ENCODE peak calls at places on chromosome 12, in four cellular contexts. D is A549, Y is endodermal cell, C is mesenchymal stem cell. M is an unnamed sample.

GRCh38 chr12:101620762-101621133 is 26.0 kb downstream of the MYBPC1 start:
- DNase-seq in Y (no peak), C (no peak), D (no peak), M (no peak)

GRCh38 chr12:130119241-130119861 is 42.9 kb upstream of the FZD10 start:
- DNase-seq in D (no peak), Y (no peak), C (no peak), M (no peak)

GRCh38 chr12:50351120-50352043 is 45.0 kb downstream of the FAM186A start:
- DNase-seq in C (no peak), D (no peak), Y (no peak), M (peak)

GRCh38 chr12:6608592-6609311 is 1.6 kb upstream of the CHD4 start:
- DNase-seq in Y (peak), C (no peak), D (peak), M (peak)

GRCh38 chr12:122079038-122079531 is 529 bp downstream of the MLXIP start:
- DNase-seq in D (no peak), Y (peak), C (no peak), M (no peak)

GRCh38 chr12:57611810-57612710 is 825 bp downstream of the ARHGEF25 start:
- DNase-seq in D (no peak), Y (peak), C (no peak), M (no peak)

GRCh38 chr12:121358093-121358492 is 5.9 kb upstream of the ANAPC5 start:
- DNase-seq in Y (no peak), D (no peak), C (no peak), M (no peak)

GRCh38 chr12:112013601-112014402 is 576 bp downstream of the ERP29 start:
- DNase-seq in C (peak), D (peak), Y (peak), M (peak)

GRCh38 chr12:62841841-62842240 is 93.1 kb downstream of the PPM1H start:
- DNase-seq in C (no peak), Y (no peak), D (no peak), M (no peak)

GRCh38 chr12:68641138-68641537 is 30.4 kb downstream of the RAP1B start:
- DNase-seq in Y (no peak), D (no peak), C (no peak), M (peak)

GRCh38 chr12:10101648-10102220 is 2.9 kb upstream of the CLEC1A start:
- DNase-seq in D (no peak), Y (no peak), C (no peak), M (no peak)

GRCh38 chr12:26617513-26617912 is 215.5 kb downstream of the ITPR2 start:
- DNase-seq in C (no peak), D (no peak), Y (no peak), M (no peak)

GRCh38 chr12:114285554-114285953 is 120.4 kb downstream of the TBX5 start:
- DNase-seq in D (no peak), C (no peak), Y (peak), M (no peak)

GRCh38 chr12:11943919-11944318 is 126.8 kb upstream of the BCL2L14 start:
- DNase-seq in Y (no peak), C (no peak), D (no peak), M (no peak)
- H3K4me3 ChIP-seq in Y (no peak), C (no peak), D (no peak), M (no peak)

DNA sequence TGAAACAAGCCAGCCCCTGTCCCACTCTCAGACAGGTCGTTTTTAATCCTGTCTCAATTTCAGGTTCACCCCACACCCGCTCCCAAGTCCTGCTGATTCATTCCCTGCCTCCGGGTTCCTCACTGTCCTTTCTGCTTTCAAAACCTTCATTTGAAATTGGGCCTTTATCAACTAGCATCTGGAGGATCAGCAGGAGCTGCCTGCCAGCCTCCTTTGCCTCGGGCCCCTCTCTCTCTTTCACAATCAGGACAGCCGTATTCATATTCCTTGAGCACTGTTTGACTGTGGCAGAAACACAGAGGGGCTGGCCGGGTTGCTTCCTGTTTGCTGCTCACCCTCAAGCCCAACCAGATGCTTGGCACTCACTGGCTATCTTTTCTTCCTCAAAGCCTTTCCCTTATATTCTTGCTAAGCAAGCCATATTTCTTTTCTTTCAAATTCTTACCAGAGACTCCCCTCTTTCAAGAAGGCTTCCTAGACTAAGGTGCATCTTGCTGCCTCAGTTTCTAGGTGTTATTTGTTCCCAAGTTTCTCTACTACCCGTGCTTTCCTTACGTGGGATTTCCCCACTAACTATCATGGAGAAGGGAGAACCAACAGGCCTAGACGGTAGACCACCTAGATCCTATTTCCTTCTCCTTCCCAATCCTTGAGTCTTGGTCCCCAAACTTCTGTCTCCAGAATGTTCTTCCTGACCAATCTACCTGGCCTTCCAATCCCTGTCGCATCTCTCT is 3.0 kb downstream of the GALNT6 start:
- DNase-seq in D (no peak), C (peak), Y (no peak), M (peak)
- H3K4me3 ChIP-seq in D (no peak), C (no peak), Y (no peak), M (no peak)

GRCh38 chr12:51413149-51413548 is 11.5 kb upstream of the SLC4A8 start:
- DNase-seq in Y (no peak), C (no peak), D (no peak), M (no peak)
- H3K4me3 ChIP-seq in Y (no peak), C (no peak), D (no peak), M (no peak)

DNA sequence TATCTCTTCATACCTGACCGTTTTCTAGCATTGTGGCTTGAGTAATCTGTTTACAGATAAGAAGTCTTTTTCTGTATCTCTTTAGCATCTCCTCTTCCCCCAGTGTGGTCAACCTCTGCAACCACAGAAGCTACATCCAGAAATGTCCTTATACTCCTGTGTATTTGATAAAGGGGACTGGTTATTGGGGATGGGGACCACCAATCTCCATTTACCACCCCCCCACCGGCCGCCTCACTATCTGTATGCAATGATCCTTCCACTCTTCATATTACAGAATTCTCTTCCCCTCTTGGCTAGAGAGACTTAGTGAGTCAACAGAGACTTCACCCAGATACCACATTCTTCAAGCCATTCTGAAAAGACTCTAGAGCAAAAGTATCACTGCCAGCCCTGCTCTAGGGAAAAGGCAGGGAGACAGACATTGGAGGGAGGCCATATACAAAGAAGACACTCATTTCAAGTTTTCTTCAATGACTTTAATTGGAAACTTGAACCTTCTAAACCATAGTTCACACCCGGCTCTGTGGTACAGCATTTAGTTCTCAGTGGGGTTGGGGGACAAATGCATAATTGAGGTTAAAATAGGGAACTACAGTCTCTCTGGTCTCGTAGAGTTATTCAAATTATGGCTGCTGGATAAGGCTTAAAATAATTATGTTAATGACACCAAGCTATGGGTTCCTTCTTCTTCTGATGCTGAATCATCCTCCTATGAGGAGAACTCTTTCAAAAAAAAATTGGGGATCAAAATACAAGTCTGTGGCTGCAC is 3.6 kb upstream of the RPAP3 start:
- DNase-seq in D (no peak), Y (no peak), C (no peak), M (no peak)
- H3K4me3 ChIP-seq in D (no peak), Y (no peak), C (no peak), M (no peak)